ENCODE peak calls at places on chromosomes 13 and 19, in eight cellular contexts. One of them, this sample, is unnamed.

GRCh38 chr19:57803594-57804325 is 11.0 kb downstream of the ZNF552 start:
- DNase-seq in mesothelial cell of epicardium: peak
- DNase-seq in CMK: no peak
- DNase-seq in SK-N-MC: peak
- DNase-seq in substantia nigra: no peak
- DNase-seq in breast epithelium: no peak
- DNase-seq in NCI-H1436 treated with DMSO at 0.1 percent for 48 hours: no peak
- DNase-seq in T follicular helper cell: no peak
- DNase-seq in this sample: no peak

GRCh38 chr19:1855828-1856255 is 7.5 kb downstream of the KLF16 start:
- DNase-seq in mesothelial cell of epicardium: no peak
- DNase-seq in CMK: no peak
- DNase-seq in SK-N-MC: no peak
- DNase-seq in substantia nigra: no peak
- DNase-seq in breast epithelium: no peak
- DNase-seq in NCI-H1436 treated with DMSO at 0.1 percent for 48 hours: no peak
- DNase-seq in T follicular helper cell: no peak
- DNase-seq in this sample: no peak

GRCh38 chr13:27036236-27036981 is 135.2 kb downstream of the USP12 start:
- DNase-seq in mesothelial cell of epicardium: no peak
- DNase-seq in CMK: no peak
- DNase-seq in SK-N-MC: no peak
- DNase-seq in substantia nigra: no peak
- DNase-seq in breast epithelium: no peak
- DNase-seq in NCI-H1436 treated with DMSO at 0.1 percent for 48 hours: no peak
- DNase-seq in T follicular helper cell: no peak
- DNase-seq in this sample: no peak

GRCh38 chr19:14006766-14007562 is 844 bp upstream of the RFX1 start:
- DNase-seq in mesothelial cell of epicardium: peak
- DNase-seq in CMK: peak
- DNase-seq in SK-N-MC: no peak
- DNase-seq in substantia nigra: no peak
- DNase-seq in breast epithelium: no peak
- DNase-seq in NCI-H1436 treated with DMSO at 0.1 percent for 48 hours: no peak
- DNase-seq in T follicular helper cell: no peak
- DNase-seq in this sample: peak

GRCh38 chr13:45055902-45056648 is 64.2 kb upstream of the GTF2F2 start:
- DNase-seq in mesothelial cell of epicardium: no peak
- DNase-seq in CMK: no peak
- DNase-seq in SK-N-MC: no peak
- DNase-seq in substantia nigra: no peak
- DNase-seq in breast epithelium: peak
- DNase-seq in NCI-H1436 treated with DMSO at 0.1 percent for 48 hours: no peak
- DNase-seq in T follicular helper cell: no peak
- DNase-seq in this sample: no peak

GRCh38 chr19:33385956-33386355 is 12.4 kb downstream of the CEBPG start:
- DNase-seq in mesothelial cell of epicardium: no peak
- DNase-seq in CMK: no peak
- DNase-seq in SK-N-MC: no peak
- DNase-seq in substantia nigra: no peak
- DNase-seq in breast epithelium: no peak
- DNase-seq in NCI-H1436 treated with DMSO at 0.1 percent for 48 hours: no peak
- DNase-seq in T follicular helper cell: no peak
- DNase-seq in this sample: no peak

GRCh38 chr19:40592170-40592569 is 9.0 kb upstream of the LTBP4 start:
- DNase-seq in mesothelial cell of epicardium: no peak
- DNase-seq in CMK: no peak
- DNase-seq in SK-N-MC: no peak
- DNase-seq in substantia nigra: no peak
- DNase-seq in breast epithelium: no peak
- DNase-seq in NCI-H1436 treated with DMSO at 0.1 percent for 48 hours: peak
- DNase-seq in T follicular helper cell: no peak
- DNase-seq in this sample: peak

GRCh38 chr13:110018009-110018408 is 231.6 kb upstream of the IRS2 start:
- DNase-seq in mesothelial cell of epicardium: no peak
- DNase-seq in CMK: no peak
- DNase-seq in SK-N-MC: no peak
- DNase-seq in substantia nigra: no peak
- DNase-seq in breast epithelium: no peak
- DNase-seq in NCI-H1436 treated with DMSO at 0.1 percent for 48 hours: no peak
- DNase-seq in T follicular helper cell: no peak
- DNase-seq in this sample: no peak

GRCh38 chr13:110442946-110443632 is 118.4 kb downstream of the RAB20 start:
- DNase-seq in mesothelial cell of epicardium: no peak
- DNase-seq in CMK: no peak
- DNase-seq in SK-N-MC: no peak
- DNase-seq in substantia nigra: no peak
- DNase-seq in breast epithelium: no peak
- DNase-seq in NCI-H1436 treated with DMSO at 0.1 percent for 48 hours: no peak
- DNase-seq in T follicular helper cell: no peak
- DNase-seq in this sample: no peak

GRCh38 chr13:69950160-69950559 is 157.5 kb upstream of the ATXN8OS start:
- DNase-seq in mesothelial cell of epicardium: no peak
- DNase-seq in CMK: no peak
- DNase-seq in SK-N-MC: no peak
- DNase-seq in substantia nigra: no peak
- DNase-seq in breast epithelium: no peak
- DNase-seq in NCI-H1436 treated with DMSO at 0.1 percent for 48 hours: no peak
- DNase-seq in T follicular helper cell: no peak
- DNase-seq in this sample: no peak

GRCh38 chr13:96481482-96481881 is 391.6 kb downstream of the HS6ST3 start:
- DNase-seq in mesothelial cell of epicardium: no peak
- DNase-seq in CMK: no peak
- DNase-seq in SK-N-MC: no peak
- DNase-seq in substantia nigra: no peak
- DNase-seq in breast epithelium: no peak
- DNase-seq in NCI-H1436 treated with DMSO at 0.1 percent for 48 hours: no peak
- DNase-seq in T follicular helper cell: no peak
- DNase-seq in this sample: no peak

GRCh38 chr13:21657538-21657937 is 13.3 kb upstream of the FGF9 start:
- DNase-seq in mesothelial cell of epicardium: no peak
- DNase-seq in CMK: no peak
- DNase-seq in SK-N-MC: no peak
- DNase-seq in substantia nigra: no peak
- DNase-seq in breast epithelium: no peak
- DNase-seq in NCI-H1436 treated with DMSO at 0.1 percent for 48 hours: no peak
- DNase-seq in T follicular helper cell: no peak
- DNase-seq in this sample: no peak

GRCh38 chr19:2186071-2186846 is 22.5 kb downstream of the DOT1L start:
- DNase-seq in mesothelial cell of epicardium: peak
- DNase-seq in CMK: no peak
- DNase-seq in SK-N-MC: no peak
- DNase-seq in substantia nigra: no peak
- DNase-seq in breast epithelium: peak
- DNase-seq in NCI-H1436 treated with DMSO at 0.1 percent for 48 hours: no peak
- DNase-seq in T follicular helper cell: no peak
- DNase-seq in this sample: no peak

GRCh38 chr19:1470864-1471513 is 8.0 kb downstream of the C19orf25 start:
- DNase-seq in mesothelial cell of epicardium: no peak
- DNase-seq in CMK: no peak
- DNase-seq in SK-N-MC: no peak
- DNase-seq in substantia nigra: no peak
- DNase-seq in breast epithelium: no peak
- DNase-seq in NCI-H1436 treated with DMSO at 0.1 percent for 48 hours: no peak
- DNase-seq in T follicular helper cell: no peak
- DNase-seq in this sample: peak

GRCh38 chr13:60351326-60351725 is 45.7 kb upstream of the TDRD3 start:
- DNase-seq in mesothelial cell of epicardium: no peak
- DNase-seq in CMK: no peak
- DNase-seq in SK-N-MC: no peak
- DNase-seq in substantia nigra: no peak
- DNase-seq in breast epithelium: no peak
- DNase-seq in NCI-H1436 treated with DMSO at 0.1 percent for 48 hours: no peak
- DNase-seq in T follicular helper cell: no peak
- DNase-seq in this sample: no peak

GRCh38 chr13:113805431-113806103 is 46.5 kb downstream of the TMEM255B start:
- DNase-seq in mesothelial cell of epicardium: no peak
- DNase-seq in CMK: no peak
- DNase-seq in SK-N-MC: no peak
- DNase-seq in substantia nigra: no peak
- DNase-seq in breast epithelium: no peak
- DNase-seq in NCI-H1436 treated with DMSO at 0.1 percent for 48 hours: no peak
- DNase-seq in T follicular helper cell: no peak
- DNase-seq in this sample: no peak

GRCh38 chr13:50016421-50016820 is 1.2 kb downstream of the KCNRG start:
- DNase-seq in mesothelial cell of epicardium: no peak
- DNase-seq in CMK: no peak
- DNase-seq in SK-N-MC: no peak
- DNase-seq in substantia nigra: no peak
- DNase-seq in breast epithelium: no peak
- DNase-seq in NCI-H1436 treated with DMSO at 0.1 percent for 48 hours: no peak
- DNase-seq in T follicular helper cell: no peak
- DNase-seq in this sample: no peak

GRCh38 chr19:18290250-18291018 is 9.0 kb upstream of the JUND start:
- DNase-seq in mesothelial cell of epicardium: no peak
- DNase-seq in CMK: peak
- DNase-seq in SK-N-MC: no peak
- DNase-seq in substantia nigra: no peak
- DNase-seq in breast epithelium: no peak
- DNase-seq in NCI-H1436 treated with DMSO at 0.1 percent for 48 hours: no peak
- DNase-seq in T follicular helper cell: peak
- DNase-seq in this sample: no peak

GRCh38 chr19:14349426-14349825 is 31.8 kb upstream of the ADGRE5 start:
- DNase-seq in mesothelial cell of epicardium: no peak
- DNase-seq in CMK: no peak
- DNase-seq in SK-N-MC: no peak
- DNase-seq in substantia nigra: no peak
- DNase-seq in breast epithelium: no peak
- DNase-seq in NCI-H1436 treated with DMSO at 0.1 percent for 48 hours: no peak
- DNase-seq in T follicular helper cell: no peak
- DNase-seq in this sample: no peak

GRCh38 chr19:5719274-5719960 is 529 bp downstream of the LONP1 start:
- DNase-seq in mesothelial cell of epicardium: no peak
- DNase-seq in CMK: no peak
- DNase-seq in SK-N-MC: no peak
- DNase-seq in substantia nigra: no peak
- DNase-seq in breast epithelium: peak
- DNase-seq in NCI-H1436 treated with DMSO at 0.1 percent for 48 hours: no peak
- DNase-seq in T follicular helper cell: no peak
- DNase-seq in this sample: no peak

GRCh38 chr13:30409911-30410704 is 12.2 kb upstream of the UBE2L5 start:
- DNase-seq in mesothelial cell of epicardium: no peak
- DNase-seq in CMK: no peak
- DNase-seq in SK-N-MC: no peak
- DNase-seq in substantia nigra: no peak
- DNase-seq in breast epithelium: no peak
- DNase-seq in NCI-H1436 treated with DMSO at 0.1 percent for 48 hours: no peak
- DNase-seq in T follicular helper cell: no peak
- DNase-seq in this sample: no peak

GRCh38 chr19:45069056-45069455 is 7.2 kb downstream of the ZNF296 start:
- DNase-seq in mesothelial cell of epicardium: no peak
- DNase-seq in CMK: no peak
- DNase-seq in SK-N-MC: no peak
- DNase-seq in substantia nigra: no peak
- DNase-seq in breast epithelium: peak
- DNase-seq in NCI-H1436 treated with DMSO at 0.1 percent for 48 hours: no peak
- DNase-seq in T follicular helper cell: no peak
- DNase-seq in this sample: no peak

GRCh38 chr19:409006-409514 is at the start of gene C2CD4C:
- DNase-seq in mesothelial cell of epicardium: peak
- DNase-seq in CMK: no peak
- DNase-seq in SK-N-MC: no peak
- DNase-seq in substantia nigra: no peak
- DNase-seq in breast epithelium: no peak
- DNase-seq in NCI-H1436 treated with DMSO at 0.1 percent for 48 hours: no peak
- DNase-seq in T follicular helper cell: no peak
- DNase-seq in this sample: peak

GRCh38 chr19:8607386-8607785 is 3.1 kb downstream of the ADAMTS10 start:
- DNase-seq in mesothelial cell of epicardium: no peak
- DNase-seq in CMK: no peak
- DNase-seq in SK-N-MC: no peak
- DNase-seq in substantia nigra: no peak
- DNase-seq in breast epithelium: no peak
- DNase-seq in NCI-H1436 treated with DMSO at 0.1 percent for 48 hours: no peak
- DNase-seq in T follicular helper cell: no peak
- DNase-seq in this sample: no peak

GRCh38 chr13:24357756-24358155 is 48.4 kb downstream of the C1QTNF9 start:
- DNase-seq in mesothelial cell of epicardium: no peak
- DNase-seq in CMK: no peak
- DNase-seq in SK-N-MC: no peak
- DNase-seq in substantia nigra: no peak
- DNase-seq in breast epithelium: no peak
- DNase-seq in NCI-H1436 treated with DMSO at 0.1 percent for 48 hours: no peak
- DNase-seq in T follicular helper cell: no peak
- DNase-seq in this sample: no peak

GRCh38 chr13:112648101-112648500 is 41.7 kb upstream of the ATP11A start:
- DNase-seq in mesothelial cell of epicardium: no peak
- DNase-seq in CMK: no peak
- DNase-seq in SK-N-MC: no peak
- DNase-seq in substantia nigra: no peak
- DNase-seq in breast epithelium: no peak
- DNase-seq in NCI-H1436 treated with DMSO at 0.1 percent for 48 hours: no peak
- DNase-seq in T follicular helper cell: no peak
- DNase-seq in this sample: no peak

GRCh38 chr13:30998548-30999140 is 66.2 kb downstream of the TEX26 start:
- DNase-seq in mesothelial cell of epicardium: peak
- DNase-seq in CMK: no peak
- DNase-seq in SK-N-MC: no peak
- DNase-seq in substantia nigra: no peak
- DNase-seq in breast epithelium: no peak
- DNase-seq in NCI-H1436 treated with DMSO at 0.1 percent for 48 hours: no peak
- DNase-seq in T follicular helper cell: no peak
- DNase-seq in this sample: no peak

GRCh38 chr13:25170554-25171107 is 1.5 kb downstream of the AMER2 start:
- DNase-seq in mesothelial cell of epicardium: peak
- DNase-seq in CMK: no peak
- DNase-seq in SK-N-MC: no peak
- DNase-seq in substantia nigra: peak
- DNase-seq in breast epithelium: no peak
- DNase-seq in NCI-H1436 treated with DMSO at 0.1 percent for 48 hours: no peak
- DNase-seq in T follicular helper cell: no peak
- DNase-seq in this sample: no peak

GRCh38 chr13:25267715-25268114 is 19.6 kb downstream of the MTMR6 start:
- DNase-seq in mesothelial cell of epicardium: no peak
- DNase-seq in CMK: no peak
- DNase-seq in SK-N-MC: no peak
- DNase-seq in substantia nigra: no peak
- DNase-seq in breast epithelium: no peak
- DNase-seq in NCI-H1436 treated with DMSO at 0.1 percent for 48 hours: no peak
- DNase-seq in T follicular helper cell: no peak
- DNase-seq in this sample: no peak

GRCh38 chr13:43303040-43303729 is 279.8 kb downstream of the DNAJC15 start:
- DNase-seq in mesothelial cell of epicardium: peak
- DNase-seq in CMK: no peak
- DNase-seq in SK-N-MC: no peak
- DNase-seq in substantia nigra: peak
- DNase-seq in breast epithelium: peak
- DNase-seq in NCI-H1436 treated with DMSO at 0.1 percent for 48 hours: no peak
- DNase-seq in T follicular helper cell: no peak
- DNase-seq in this sample: no peak

GRCh38 chr13:45516757-45517156 is 52.0 kb downstream of the COG3 start:
- DNase-seq in mesothelial cell of epicardium: no peak
- DNase-seq in CMK: no peak
- DNase-seq in SK-N-MC: no peak
- DNase-seq in substantia nigra: no peak
- DNase-seq in breast epithelium: no peak
- DNase-seq in NCI-H1436 treated with DMSO at 0.1 percent for 48 hours: no peak
- DNase-seq in T follicular helper cell: no peak
- DNase-seq in this sample: no peak

GRCh38 chr13:29800687-29801086 is 49.7 kb downstream of the UBL3 start:
- DNase-seq in mesothelial cell of epicardium: no peak
- DNase-seq in CMK: no peak
- DNase-seq in SK-N-MC: no peak
- DNase-seq in substantia nigra: no peak
- DNase-seq in breast epithelium: no peak
- DNase-seq in NCI-H1436 treated with DMSO at 0.1 percent for 48 hours: no peak
- DNase-seq in T follicular helper cell: no peak
- DNase-seq in this sample: no peak

GRCh38 chr19:2551172-2551863 is 75.4 kb downstream of the GADD45B start:
- DNase-seq in mesothelial cell of epicardium: no peak
- DNase-seq in CMK: no peak
- DNase-seq in SK-N-MC: no peak
- DNase-seq in substantia nigra: no peak
- DNase-seq in breast epithelium: no peak
- DNase-seq in NCI-H1436 treated with DMSO at 0.1 percent for 48 hours: no peak
- DNase-seq in T follicular helper cell: no peak
- DNase-seq in this sample: no peak

GRCh38 chr19:35565016-35565856 is 1.8 kb upstream of the ATP4A start:
- DNase-seq in mesothelial cell of epicardium: no peak
- DNase-seq in CMK: no peak
- DNase-seq in SK-N-MC: no peak
- DNase-seq in substantia nigra: no peak
- DNase-seq in breast epithelium: no peak
- DNase-seq in NCI-H1436 treated with DMSO at 0.1 percent for 48 hours: no peak
- DNase-seq in T follicular helper cell: no peak
- DNase-seq in this sample: no peak

This sample was measured in NCI-H774.